ENCODE peak calls at places on chromosome 20, in five cellular contexts. N is lung; K is uterus; S is psoas muscle; B is CD8-positive, alpha-beta memory T cell. E is an unnamed sample. For H3K36me3, the result is how much of the 10 kb centered on the place peaks cover.

GRCh38 chr20:32368930-32369329 is 10.8 kb downstream of the ASXL1 start:
- DNase-seq in S (no peak), K (no peak), B (no peak), N (no peak), E (no peak)

GRCh38 chr20:48669946-48670630 is 157.7 kb downstream of the PREX1 start:
- DNase-seq in B (no peak), N (no peak), S (no peak), K (no peak), E (no peak)

GRCh38 chr20:44070139-44070900 is 116.7 kb downstream of the JPH2 start:
- DNase-seq in K (no peak), S (no peak), N (no peak), B (peak), E (no peak)

GRCh38 chr20:53940883-53941546 is 129.4 kb downstream of the BCAS1 start:
- DNase-seq in K (no peak), N (no peak), S (no peak), B (no peak), E (no peak)

GRCh38 chr20:32203556-32204484 is 3.7 kb downstream of the PLAGL2 start:
- DNase-seq in B (no peak), S (no peak), N (no peak), K (peak), E (no peak)

GRCh38 chr20:1802385-1803215 is 92.6 kb upstream of the SIRPA start:
- DNase-seq in S (peak), B (no peak), N (peak), K (no peak), E (no peak)

GRCh38 chr20:32165836-32166545 is 41.6 kb downstream of the PLAGL2 start:
- DNase-seq in N (no peak), B (no peak), S (no peak), K (peak), E (no peak)

GRCh38 chr20:9306521-9306920 is 207.9 kb upstream of the LAMP5 start:
- DNase-seq in S (no peak), N (no peak), B (no peak), K (no peak), E (no peak)

GRCh38 chr20:11993886-11994466 is 76.3 kb downstream of the BTBD3 start:
- DNase-seq in S (no peak), N (no peak), K (no peak), B (no peak), E (no peak)

GRCh38 chr20:62822788-62823651 is 6.2 kb downstream of the COL9A3 start:
- DNase-seq in B (no peak), K (no peak), S (no peak), N (no peak), E (peak)

GRCh38 chr20:53413188-53413631 is 180.4 kb downstream of the ZNF217 start:
- DNase-seq in S (peak), B (peak), N (peak), K (no peak), E (peak)

GRCh38 chr20:17202030-17202429 is 24.8 kb upstream of the PCSK2 start:
- DNase-seq in N (no peak), B (no peak), S (no peak), K (no peak), E (no peak)

GRCh38 chr20:32706486-32706885 is 32.7 kb upstream of the C20orf203 start:
- DNase-seq in B (no peak), K (no peak), S (no peak), N (no peak), E (no peak)

GRCh38 chr20:21968486-21968885 is 263.0 kb downstream of the PAX1 start:
- DNase-seq in B (no peak), K (no peak), N (no peak), S (no peak), E (no peak)

GRCh38 chr20:52104546-52105044 is 87.0 kb downstream of the ZFP64 start:
- DNase-seq in S (no peak), B (no peak), K (no peak), N (no peak), E (no peak)

GRCh38 chr20:6768228-6769185 is 1.0 kb downstream of the BMP2 start:
- DNase-seq in S (peak), N (peak), B (no peak), K (peak), E (no peak)

GRCh38 chr20:54267510-54268003 is 59.7 kb downstream of the PFDN4 start:
- DNase-seq in B (no peak), S (no peak), K (no peak), N (peak), E (no peak)

GRCh38 chr20:19254956-19255355 is 42.5 kb downstream of the SLC24A3 start:
- DNase-seq in B (no peak), K (no peak), S (no peak), N (no peak), E (no peak)

GRCh38 chr20:1533059-1533458 is 24.4 kb downstream of the SIRPD start:
- DNase-seq in B (no peak), S (no peak), N (no peak), K (no peak), E (no peak)

GRCh38 chr20:21063276-21063675 is 42.9 kb downstream of the LINC00237 start:
- DNase-seq in S (no peak), K (no peak), N (no peak), B (no peak), E (no peak)

GRCh38 chr20:50099565-50099991 is 13.4 kb downstream of the UBE2V1 start:
- DNase-seq in N (no peak), S (no peak), K (no peak), B (no peak), E (no peak)

GRCh38 chr20:1934578-1935573 is 39.7 kb downstream of the SIRPA start:
- DNase-seq in S (peak), K (peak), N (peak), B (no peak), E (no peak)

GRCh38 chr20:32524871-32525501 is 60.1 kb downstream of the NOL4L start:
- DNase-seq in S (peak), B (no peak), K (no peak), N (no peak), E (no peak)

GRCh38 chr20:25011831-25012241 is 19.3 kb upstream of the APMAP start:
- DNase-seq in B (no peak), K (no peak), N (no peak), S (peak), E (no peak)
- H3K36me3 ChIP-seq in B (half or more), K (under half), N (under half), S (under half), E (under half)

GRCh38 chr20:34213213-34213612 is 28.0 kb upstream of the ASIP start:
- DNase-seq in N (no peak), B (no peak), S (no peak), K (no peak), E (no peak)
- H3K36me3 ChIP-seq in N (under half), B (under half), S (under half), K (under half), E (under half)

GRCh38 chr20:2937902-2938301 is 64.6 kb downstream of the PTPRA start:
- DNase-seq in S (no peak), B (no peak), N (no peak), K (no peak), E (no peak)
- H3K36me3 ChIP-seq in S (under half), B (under half), N (under half), K (under half), E (under half)

GRCh38 chr20:56373942-56374341 is 15.2 kb downstream of the FAM210B start:
- DNase-seq in B (no peak), K (no peak), N (no peak), S (no peak), E (no peak)
- H3K36me3 ChIP-seq in B (under half), K (under half), N (under half), S (under half), E (under half)

GRCh38 chr20:37075932-37076685 is 19.7 kb downstream of the RBL1 start:
- DNase-seq in K (no peak), S (no peak), B (no peak), N (no peak), E (no peak)

GRCh38 chr20:37071481-37071911 is 24.3 kb downstream of the RBL1 start:
- DNase-seq in B (peak), K (no peak), S (no peak), N (no peak), E (no peak)

GRCh38 chr20:37077009-37077408 is 18.8 kb downstream of the RBL1 start:
- DNase-seq in K (no peak), N (no peak), S (no peak), B (no peak), E (no peak)

GRCh38 chr20:37072293-37073196 is 23.3 kb downstream of the RBL1 start:
- DNase-seq in N (no peak), S (no peak), K (no peak), B (no peak), E (no peak)
- H3K36me3 ChIP-seq in N (under half), S (under half), K (under half), B (under half), E (under half)

E was measured in Panc1.